ENCODE peak calls at places on chromosomes 3 and 15, in six cellular contexts. B is GM06990, J is progenitor cell of endocrine pancreas, X is H9, Q is uterus, Z is WERI-Rb-1. Y is an unnamed sample.

GRCh38 chr15:52857937-52858336 is 67.8 kb upstream of the ONECUT1 start:
- DNase-seq in B (no peak), J (no peak), X (no peak), Q (no peak), Z (no peak), Y (no peak)

GRCh38 chr3:111605016-111605415 is 9.9 kb upstream of the ZBED2 start:
- DNase-seq in B (no peak), J (no peak), X (no peak), Q (no peak), Z (no peak), Y (no peak)

GRCh38 chr3:45807133-45807532 is 10.8 kb upstream of the SLC6A20 start:
- DNase-seq in B (no peak), J (no peak), X (no peak), Q (no peak), Z (no peak), Y (no peak)

GRCh38 chr15:41689834-41690233 is 29.6 kb downstream of the MGA start:
- DNase-seq in B (no peak), J (no peak), X (no peak), Q (no peak), Z (no peak), Y (no peak)

GRCh38 chr3:175129571-175129970 is 270.4 kb downstream of the NAALADL2 start:
- DNase-seq in B (no peak), J (no peak), X (no peak), Q (no peak), Z (no peak), Y (no peak)

GRCh38 chr15:84599906-84600305 is 903 bp upstream of the ZSCAN2 start:
- DNase-seq in B (no peak), J (no peak), X (no peak), Q (no peak), Z (no peak), Y (no peak)

GRCh38 chr3:124951511-124952390 is 17.2 kb upstream of the MUC13 start:
- DNase-seq in B (no peak), J (no peak), X (no peak), Q (no peak), Z (no peak), Y (no peak)

GRCh38 chr3:122912772-122913538 is 114.6 kb downstream of the SEMA5B start:
- DNase-seq in B (no peak), J (no peak), X (peak; percentile 48), Q (no peak), Z (no peak), Y (no peak)

GRCh38 chr15:52093539-52094502 is 18.8 kb downstream of the BCL2L10 start:
- DNase-seq in B (no peak), J (no peak), X (no peak), Q (peak; percentile 63), Z (no peak), Y (no peak)

GRCh38 chr3:59133350-59133749 is 83.5 kb upstream of the CFAP20DC start:
- DNase-seq in B (no peak), J (no peak), X (no peak), Q (no peak), Z (no peak), Y (no peak)

GRCh38 chr3:107894998-107895397 is 195.8 kb downstream of the CD47 start:
- DNase-seq in B (no peak), J (no peak), X (no peak), Q (no peak), Z (no peak), Y (no peak)

GRCh38 chr15:41291065-41291631 is 41.2 kb downstream of the OIP5 start:
- DNase-seq in B (peak; percentile 58), J (no peak), X (no peak), Q (no peak), Z (no peak), Y (no peak)

GRCh38 chr3:45491344-45491743 is 103.0 kb downstream of the LARS2 start:
- DNase-seq in B (no peak), J (no peak), X (no peak), Q (no peak), Z (no peak), Y (no peak)

GRCh38 chr3:78963771-78964170 is 804.0 kb downstream of the ROBO1 start:
- DNase-seq in B (no peak), J (no peak), X (no peak), Q (no peak), Z (no peak), Y (no peak)

GRCh38 chr3:150680562-150680961 is 23.2 kb downstream of the ERICH6 start:
- DNase-seq in B (peak; percentile 8), J (no peak), X (no peak), Q (no peak), Z (no peak), Y (no peak)

GRCh38 chr3:124439586-124439985 is 290.7 kb upstream of the UMPS start:
- DNase-seq in B (no peak), J (no peak), X (no peak), Q (no peak), Z (no peak), Y (no peak)

GRCh38 chr3:129625071-129625874 is 18.8 kb upstream of the PLXND1 start:
- DNase-seq in B (no peak), J (no peak), X (peak; percentile 78), Q (peak; percentile 32), Z (peak; percentile 43), Y (peak; percentile 46)
- TF ChIP-seq CTCF in B (no peak), J (no peak), X (peak; percentile 56), Q (no peak), Z (peak; percentile 75), Y (no peak)

GRCh38 chr3:170062769-170063168 is 25.0 kb downstream of the GPR160 start:
- DNase-seq in B (no peak), J (no peak), X (peak; percentile 64), Q (no peak), Z (no peak), Y (no peak)
- TF ChIP-seq CTCF in B (no peak), J (no peak), X (peak; percentile 70), Q (no peak), Z (peak; percentile 35), Y (no peak)

GRCh38 chr15:57538822-57539221 is 52.9 kb upstream of the MYZAP start:
- DNase-seq in B (no peak), J (no peak), X (no peak), Q (no peak), Z (no peak), Y (no peak)

GRCh38 chr15:57540736-57541135 is 51.0 kb upstream of the MYZAP start:
- DNase-seq in B (peak; percentile 43), J (no peak), X (no peak), Q (no peak), Z (no peak), Y (no peak)

GRCh38 chr15:57537072-57537471 is 54.6 kb upstream of the MYZAP start:
- DNase-seq in B (no peak), J (no peak), X (peak; percentile 68), Q (peak; percentile 53), Z (no peak), Y (no peak)

GRCh38 chr15:57541271-57541670 is 50.4 kb upstream of the MYZAP start:
- DNase-seq in B (no peak), J (no peak), X (no peak), Q (no peak), Z (no peak), Y (no peak)

GRCh38 chr15:57537951-57538506 is 53.7 kb upstream of the MYZAP start:
- DNase-seq in B (no peak), J (no peak), X (no peak), Q (no peak), Z (no peak), Y (no peak)
- TF ChIP-seq CTCF in B (no peak), J (no peak), X (no peak), Q (no peak), Z (no peak), Y (no peak)

DNA sequence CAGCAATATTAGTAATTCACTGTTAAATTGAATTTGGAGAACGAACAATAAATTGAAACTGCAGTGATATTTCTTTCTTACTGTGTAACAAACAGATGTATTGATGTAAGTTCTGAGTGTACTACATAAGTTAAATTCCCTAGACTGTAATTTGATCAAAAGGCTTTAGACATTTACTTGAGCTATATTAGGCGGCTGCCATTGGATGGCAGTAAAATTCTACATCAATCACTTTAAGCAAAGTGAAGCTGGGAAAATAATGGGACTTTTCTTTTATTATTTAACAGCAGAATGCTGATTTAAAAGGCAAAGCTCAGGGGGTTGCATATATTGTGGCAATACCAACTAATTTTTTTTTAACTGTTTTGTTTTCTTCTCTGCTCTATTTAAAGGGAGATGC is 212.6 kb upstream of the PLSCR5 start:
- DNase-seq in B (no peak), J (no peak), X (no peak), Q (no peak), Z (peak; percentile 14), Y (no peak)
- TF ChIP-seq CTCF in B (peak; percentile 11), J (peak; percentile 25), X (peak; percentile 56), Q (no peak), Z (no peak), Y (peak; percentile 82)

GRCh38 chr3:197926418-197926817 is 23.6 kb upstream of the RPL35A start:
- DNase-seq in B (no peak), J (no peak), X (peak; percentile 67), Q (no peak), Z (no peak), Y (no peak)
- TF ChIP-seq CTCF in B (peak; percentile 28), J (peak; percentile 28), X (peak; percentile 73), Q (no peak), Z (peak; percentile 26), Y (peak; percentile 22)

DNA sequence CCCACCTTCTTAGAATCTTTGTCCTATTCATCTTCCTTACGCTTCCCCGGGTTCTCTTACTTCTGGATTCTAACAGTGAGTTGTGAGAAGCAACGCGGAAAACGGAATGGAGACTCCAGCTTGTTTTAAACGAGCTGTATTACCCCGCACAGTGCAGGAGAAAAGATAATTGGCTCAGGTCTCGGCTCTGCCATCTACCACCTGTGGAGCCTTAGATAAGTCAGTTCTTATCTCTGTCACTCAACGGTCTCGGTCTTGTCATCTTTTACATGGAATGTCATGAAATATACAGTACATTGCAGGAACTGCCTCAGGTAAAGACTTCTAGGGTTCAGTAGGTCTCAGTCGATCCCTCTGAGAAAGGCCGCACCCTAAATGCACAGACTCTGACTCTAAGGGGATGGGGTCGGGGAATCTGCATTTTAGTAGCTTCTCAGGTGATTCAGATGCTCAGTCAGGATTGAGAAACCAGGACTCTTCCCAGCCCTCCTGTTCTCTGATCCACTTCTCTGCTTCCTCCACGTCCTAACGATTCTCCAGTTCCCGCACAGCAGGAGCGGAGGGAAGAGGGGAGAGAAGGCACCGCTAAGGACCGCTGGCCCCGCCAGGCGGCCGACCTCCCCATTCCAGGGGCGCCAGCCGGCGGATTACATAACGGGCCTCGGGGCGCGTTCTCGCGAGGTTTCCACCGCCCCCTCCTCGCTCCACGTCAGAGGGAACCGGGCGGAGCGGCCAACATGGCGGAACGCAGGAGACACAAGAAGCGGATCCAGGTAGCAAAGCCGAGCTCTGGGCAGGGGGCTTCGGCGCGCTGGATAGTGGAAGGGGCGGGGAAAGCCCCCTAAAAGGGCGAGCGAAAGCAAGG is at the start of gene SEC62:
- DNase-seq in B (peak; percentile 95), J (peak; percentile 93), X (peak; percentile 95), Q (peak; percentile 95), Z (peak; percentile 95), Y (peak; percentile 59)
- TF ChIP-seq CTCF in B (peak; percentile 79), J (peak; percentile 50), X (peak; percentile 55), Q (peak; percentile 29), Z (peak; percentile 64), Y (peak; percentile 37)

DNA sequence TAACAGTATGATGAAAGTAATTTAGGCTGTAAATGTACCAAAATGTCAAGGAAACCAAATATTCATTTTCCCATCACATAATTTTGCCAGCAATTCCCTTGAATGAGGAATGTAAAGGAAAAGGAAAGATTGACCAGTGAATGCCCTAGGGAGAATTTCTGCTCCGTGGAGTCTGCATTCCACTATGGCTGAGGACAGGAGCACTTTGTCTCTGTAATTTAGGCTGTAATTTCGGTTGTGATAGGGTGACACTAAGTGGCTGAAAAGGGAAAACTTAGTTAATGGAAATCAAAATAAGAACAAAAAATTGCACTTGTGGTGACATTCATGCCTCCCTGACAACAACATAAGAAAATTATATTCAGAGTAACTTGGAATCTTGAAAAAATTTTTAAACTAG is 8.3 kb upstream of the TMEM207 start:
- DNase-seq in B (no peak), J (no peak), X (no peak), Q (no peak), Z (no peak), Y (no peak)
- TF ChIP-seq CTCF in B (no peak), J (no peak), X (no peak), Q (no peak), Z (no peak), Y (no peak)

Y was measured in D721Med.